ENCODE peak calls at places on chromosomes 6 and 20, in nine cellular contexts. One of them, this sample, is unnamed. For H3K27me3, the result is how much of the 10 kb centered on the place peaks cover.

GRCh38 chr6:31493875-31494694 is 3.9 kb upstream of the MICB start:
- DNase-seq in CD8-positive, alpha-beta T cell: peak
- DNase-seq in suprapubic skin: peak
- DNase-seq in CD8-positive, alpha-beta memory T cell: peak
- DNase-seq in right cardiac atrium: peak
- DNase-seq in uterus: peak
- DNase-seq in breast epithelium: peak
- DNase-seq in GM23248: peak
- DNase-seq in heart right ventricle: peak
- DNase-seq in this sample: no peak

GRCh38 chr6:134422426-134423231 is 104.7 kb upstream of the SGK1 start:
- DNase-seq in CD8-positive, alpha-beta T cell: no peak
- DNase-seq in suprapubic skin: no peak
- DNase-seq in CD8-positive, alpha-beta memory T cell: no peak
- DNase-seq in right cardiac atrium: no peak
- DNase-seq in uterus: no peak
- DNase-seq in breast epithelium: no peak
- DNase-seq in GM23248: peak
- DNase-seq in heart right ventricle: no peak
- DNase-seq in this sample: no peak

GRCh38 chr20:4192378-4193048 is 177.2 kb upstream of the RNF24 start:
- DNase-seq in CD8-positive, alpha-beta T cell: no peak
- DNase-seq in suprapubic skin: no peak
- DNase-seq in CD8-positive, alpha-beta memory T cell: no peak
- DNase-seq in right cardiac atrium: no peak
- DNase-seq in uterus: no peak
- DNase-seq in breast epithelium: no peak
- DNase-seq in GM23248: peak
- DNase-seq in heart right ventricle: no peak
- DNase-seq in this sample: no peak

GRCh38 chr20:10218536-10219451 is at the start of gene SNAP25:
- DNase-seq in CD8-positive, alpha-beta T cell: no peak
- DNase-seq in suprapubic skin: no peak
- DNase-seq in CD8-positive, alpha-beta memory T cell: peak
- DNase-seq in right cardiac atrium: peak
- DNase-seq in uterus: peak
- DNase-seq in breast epithelium: peak
- DNase-seq in GM23248: peak
- DNase-seq in heart right ventricle: no peak
- DNase-seq in this sample: no peak

GRCh38 chr6:95578106-95578410 is 723 bp downstream of the MANEA start:
- DNase-seq in CD8-positive, alpha-beta T cell: no peak
- DNase-seq in suprapubic skin: no peak
- DNase-seq in CD8-positive, alpha-beta memory T cell: no peak
- DNase-seq in right cardiac atrium: no peak
- DNase-seq in uterus: no peak
- DNase-seq in breast epithelium: no peak
- DNase-seq in GM23248: no peak
- DNase-seq in heart right ventricle: peak
- DNase-seq in this sample: no peak

GRCh38 chr6:156944412-156944811 is 167.2 kb downstream of the ARID1B start:
- DNase-seq in CD8-positive, alpha-beta T cell: no peak
- DNase-seq in suprapubic skin: no peak
- DNase-seq in CD8-positive, alpha-beta memory T cell: no peak
- DNase-seq in right cardiac atrium: no peak
- DNase-seq in uterus: no peak
- DNase-seq in breast epithelium: no peak
- DNase-seq in GM23248: no peak
- DNase-seq in heart right ventricle: no peak
- DNase-seq in this sample: no peak

GRCh38 chr6:5205035-5205469 is 55.7 kb downstream of the LYRM4 start:
- DNase-seq in CD8-positive, alpha-beta T cell: no peak
- DNase-seq in suprapubic skin: no peak
- DNase-seq in CD8-positive, alpha-beta memory T cell: no peak
- DNase-seq in right cardiac atrium: peak
- DNase-seq in uterus: peak
- DNase-seq in breast epithelium: no peak
- DNase-seq in GM23248: peak
- DNase-seq in heart right ventricle: no peak
- DNase-seq in this sample: no peak

GRCh38 chr6:103018426-103018825 is 1624.9 kb downstream of the GRIK2 start:
- DNase-seq in CD8-positive, alpha-beta T cell: no peak
- DNase-seq in suprapubic skin: no peak
- DNase-seq in CD8-positive, alpha-beta memory T cell: peak
- DNase-seq in right cardiac atrium: no peak
- DNase-seq in uterus: no peak
- DNase-seq in breast epithelium: no peak
- DNase-seq in GM23248: no peak
- DNase-seq in heart right ventricle: no peak
- DNase-seq in this sample: no peak

GRCh38 chr20:62766716-62767115 is 29.6 kb upstream of the MRGBP start:
- DNase-seq in CD8-positive, alpha-beta T cell: no peak
- DNase-seq in suprapubic skin: no peak
- DNase-seq in CD8-positive, alpha-beta memory T cell: no peak
- DNase-seq in right cardiac atrium: peak
- DNase-seq in uterus: no peak
- DNase-seq in breast epithelium: peak
- DNase-seq in GM23248: no peak
- DNase-seq in heart right ventricle: no peak
- DNase-seq in this sample: no peak

GRCh38 chr20:62769346-62770071 is 26.8 kb upstream of the MRGBP start:
- DNase-seq in CD8-positive, alpha-beta T cell: no peak
- DNase-seq in suprapubic skin: no peak
- DNase-seq in CD8-positive, alpha-beta memory T cell: no peak
- DNase-seq in right cardiac atrium: peak
- DNase-seq in uterus: no peak
- DNase-seq in breast epithelium: no peak
- DNase-seq in GM23248: no peak
- DNase-seq in heart right ventricle: peak
- DNase-seq in this sample: no peak

GRCh38 chr20:62770111-62770910 is 26.0 kb upstream of the MRGBP start:
- DNase-seq in CD8-positive, alpha-beta T cell: no peak
- DNase-seq in suprapubic skin: no peak
- DNase-seq in CD8-positive, alpha-beta memory T cell: no peak
- DNase-seq in right cardiac atrium: peak
- DNase-seq in uterus: no peak
- DNase-seq in breast epithelium: no peak
- DNase-seq in GM23248: no peak
- DNase-seq in heart right ventricle: peak
- DNase-seq in this sample: no peak

GRCh38 chr20:62768815-62769287 is 27.4 kb upstream of the MRGBP start:
- DNase-seq in CD8-positive, alpha-beta T cell: no peak
- DNase-seq in suprapubic skin: no peak
- DNase-seq in CD8-positive, alpha-beta memory T cell: no peak
- DNase-seq in right cardiac atrium: peak
- DNase-seq in uterus: no peak
- DNase-seq in breast epithelium: no peak
- DNase-seq in GM23248: peak
- DNase-seq in heart right ventricle: peak
- DNase-seq in this sample: no peak

DNA sequence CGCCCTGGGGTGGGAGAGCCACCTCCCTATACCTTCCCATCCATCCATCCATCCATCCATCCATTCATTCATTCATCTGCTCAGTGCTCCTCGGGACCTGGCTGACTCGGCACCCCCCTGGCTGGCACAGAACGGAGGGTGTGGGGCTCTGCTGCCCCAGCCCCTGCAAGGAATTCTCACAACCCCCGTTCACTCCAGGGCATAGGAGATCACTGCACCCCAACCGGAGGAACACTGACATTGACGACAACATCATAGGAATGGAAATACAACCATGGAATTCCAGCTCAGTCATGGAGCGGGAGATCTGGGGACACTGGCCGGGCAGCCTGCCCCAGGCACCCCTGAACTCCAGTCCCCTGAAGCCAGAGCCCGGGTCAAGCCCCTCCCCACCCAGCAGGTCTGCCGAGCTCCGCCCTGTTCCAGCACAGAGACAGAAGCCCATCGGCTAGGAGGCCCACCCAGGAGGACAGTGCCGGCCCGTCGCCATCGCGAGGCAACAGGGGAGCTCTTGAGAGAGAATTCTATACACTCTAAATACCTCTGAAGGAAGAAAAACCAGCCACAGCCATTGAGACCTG is 27.9 kb upstream of the MRGBP start:
- DNase-seq in CD8-positive, alpha-beta T cell: no peak
- DNase-seq in suprapubic skin: no peak
- DNase-seq in CD8-positive, alpha-beta memory T cell: no peak
- DNase-seq in right cardiac atrium: peak
- DNase-seq in uterus: no peak
- DNase-seq in breast epithelium: no peak
- DNase-seq in GM23248: no peak
- DNase-seq in heart right ventricle: peak
- DNase-seq in this sample: no peak
- H3K27me3 ChIP-seq in CD8-positive, alpha-beta T cell: under half
- H3K27me3 ChIP-seq in suprapubic skin: under half
- H3K27me3 ChIP-seq in CD8-positive, alpha-beta memory T cell: under half
- H3K27me3 ChIP-seq in right cardiac atrium: under half
- H3K27me3 ChIP-seq in uterus: under half
- H3K27me3 ChIP-seq in breast epithelium: under half
- H3K27me3 ChIP-seq in GM23248: under half
- H3K27me3 ChIP-seq in heart right ventricle: under half
- H3K27me3 ChIP-seq in this sample: under half

DNA sequence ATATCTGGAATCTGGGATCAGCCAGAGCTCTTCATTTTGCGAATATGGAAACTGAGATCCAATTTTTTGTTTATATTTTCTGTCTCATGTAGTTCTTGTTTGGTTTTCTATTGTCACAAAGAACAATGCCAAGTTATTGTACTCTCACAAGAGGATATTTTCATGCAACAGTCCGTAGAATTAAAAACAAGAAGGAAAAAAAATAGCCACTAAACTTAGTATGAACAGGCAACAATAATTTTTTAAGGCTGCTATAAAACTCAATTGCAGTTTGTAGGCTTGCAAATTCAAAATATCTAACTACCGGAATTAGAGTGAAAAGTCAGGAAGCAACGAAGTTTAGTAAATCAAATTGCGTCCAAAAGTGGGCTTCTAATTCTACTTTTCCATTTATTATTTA is 1.2 kb downstream of the POPDC3 start:
- DNase-seq in CD8-positive, alpha-beta T cell: no peak
- DNase-seq in suprapubic skin: no peak
- DNase-seq in CD8-positive, alpha-beta memory T cell: no peak
- DNase-seq in right cardiac atrium: no peak
- DNase-seq in uterus: no peak
- DNase-seq in breast epithelium: no peak
- DNase-seq in GM23248: no peak
- DNase-seq in heart right ventricle: no peak
- DNase-seq in this sample: no peak
- H3K27ac ChIP-seq in CD8-positive, alpha-beta T cell: no peak
- H3K27ac ChIP-seq in suprapubic skin: no peak
- H3K27ac ChIP-seq in CD8-positive, alpha-beta memory T cell: no peak
- H3K27ac ChIP-seq in right cardiac atrium: no peak
- H3K27ac ChIP-seq in uterus: no peak
- H3K27ac ChIP-seq in breast epithelium: no peak
- H3K27ac ChIP-seq in GM23248: peak
- H3K27ac ChIP-seq in heart right ventricle: peak
- H3K27ac ChIP-seq in this sample: no peak

GRCh38 chr20:58753929-58754551 is 61.4 kb downstream of the NPEPL1 start:
- DNase-seq in CD8-positive, alpha-beta T cell: no peak
- DNase-seq in suprapubic skin: no peak
- DNase-seq in CD8-positive, alpha-beta memory T cell: no peak
- DNase-seq in right cardiac atrium: no peak
- DNase-seq in uterus: no peak
- DNase-seq in breast epithelium: no peak
- DNase-seq in GM23248: no peak
- DNase-seq in heart right ventricle: no peak
- DNase-seq in this sample: no peak

GRCh38 chr20:58755062-58755697 is 62.6 kb downstream of the NPEPL1 start:
- DNase-seq in CD8-positive, alpha-beta T cell: no peak
- DNase-seq in suprapubic skin: no peak
- DNase-seq in CD8-positive, alpha-beta memory T cell: no peak
- DNase-seq in right cardiac atrium: no peak
- DNase-seq in uterus: no peak
- DNase-seq in breast epithelium: no peak
- DNase-seq in GM23248: no peak
- DNase-seq in heart right ventricle: no peak
- DNase-seq in this sample: no peak

GRCh38 chr20:58754584-58754983 is 62.0 kb downstream of the NPEPL1 start:
- DNase-seq in CD8-positive, alpha-beta T cell: no peak
- DNase-seq in suprapubic skin: no peak
- DNase-seq in CD8-positive, alpha-beta memory T cell: no peak
- DNase-seq in right cardiac atrium: no peak
- DNase-seq in uterus: no peak
- DNase-seq in breast epithelium: no peak
- DNase-seq in GM23248: no peak
- DNase-seq in heart right ventricle: no peak
- DNase-seq in this sample: no peak

GRCh38 chr20:58753267-58753928 is 60.8 kb downstream of the NPEPL1 start:
- DNase-seq in CD8-positive, alpha-beta T cell: no peak
- DNase-seq in suprapubic skin: no peak
- DNase-seq in CD8-positive, alpha-beta memory T cell: no peak
- DNase-seq in right cardiac atrium: no peak
- DNase-seq in uterus: no peak
- DNase-seq in breast epithelium: no peak
- DNase-seq in GM23248: no peak
- DNase-seq in heart right ventricle: no peak
- DNase-seq in this sample: peak

DNA sequence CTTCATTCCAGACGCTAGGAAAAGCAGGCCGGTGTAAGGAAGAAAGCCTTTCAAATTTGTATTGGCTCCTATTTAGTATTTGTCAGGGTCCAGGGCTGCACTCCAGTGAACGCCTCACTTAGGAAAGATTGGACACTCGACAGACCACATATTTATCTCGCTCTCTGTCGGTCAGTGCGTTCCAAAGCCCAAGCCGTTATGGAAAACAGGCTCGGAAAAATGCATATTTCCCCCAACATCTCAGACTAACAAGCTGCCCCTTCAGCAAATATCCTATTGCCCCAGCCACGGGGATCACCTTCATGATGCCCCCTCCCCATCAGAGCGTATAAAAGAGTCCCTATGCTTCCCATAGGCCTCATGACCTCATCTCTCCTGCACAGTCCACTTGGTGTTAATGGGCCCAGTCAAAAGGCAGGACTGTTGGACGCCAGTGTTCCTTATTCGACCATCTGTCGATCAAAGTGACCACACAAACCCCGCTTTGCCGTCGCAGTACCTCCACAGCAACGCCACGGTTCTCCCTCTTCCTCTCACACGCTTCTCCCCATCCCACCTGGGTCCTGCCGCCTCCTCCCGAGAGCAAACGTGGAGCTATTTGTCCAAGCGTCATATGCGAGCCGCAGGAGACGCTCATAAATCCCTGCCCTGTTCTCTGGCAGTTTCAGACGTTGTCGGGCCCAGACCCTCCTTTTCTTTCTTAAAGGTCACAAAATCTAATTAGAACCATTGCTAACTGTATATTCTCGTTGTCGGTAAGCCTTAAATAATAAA is 63.3 kb downstream of the NPEPL1 start:
- DNase-seq in CD8-positive, alpha-beta T cell: no peak
- DNase-seq in suprapubic skin: no peak
- DNase-seq in CD8-positive, alpha-beta memory T cell: no peak
- DNase-seq in right cardiac atrium: no peak
- DNase-seq in uterus: no peak
- DNase-seq in breast epithelium: no peak
- DNase-seq in GM23248: no peak
- DNase-seq in heart right ventricle: no peak
- DNase-seq in this sample: no peak
- H3K27me3 ChIP-seq in CD8-positive, alpha-beta T cell: under half
- H3K27me3 ChIP-seq in suprapubic skin: under half
- H3K27me3 ChIP-seq in CD8-positive, alpha-beta memory T cell: under half
- H3K27me3 ChIP-seq in right cardiac atrium: under half
- H3K27me3 ChIP-seq in uterus: under half
- H3K27me3 ChIP-seq in breast epithelium: under half
- H3K27me3 ChIP-seq in GM23248: half or more
- H3K27me3 ChIP-seq in heart right ventricle: under half
- H3K27me3 ChIP-seq in this sample: under half

DNA sequence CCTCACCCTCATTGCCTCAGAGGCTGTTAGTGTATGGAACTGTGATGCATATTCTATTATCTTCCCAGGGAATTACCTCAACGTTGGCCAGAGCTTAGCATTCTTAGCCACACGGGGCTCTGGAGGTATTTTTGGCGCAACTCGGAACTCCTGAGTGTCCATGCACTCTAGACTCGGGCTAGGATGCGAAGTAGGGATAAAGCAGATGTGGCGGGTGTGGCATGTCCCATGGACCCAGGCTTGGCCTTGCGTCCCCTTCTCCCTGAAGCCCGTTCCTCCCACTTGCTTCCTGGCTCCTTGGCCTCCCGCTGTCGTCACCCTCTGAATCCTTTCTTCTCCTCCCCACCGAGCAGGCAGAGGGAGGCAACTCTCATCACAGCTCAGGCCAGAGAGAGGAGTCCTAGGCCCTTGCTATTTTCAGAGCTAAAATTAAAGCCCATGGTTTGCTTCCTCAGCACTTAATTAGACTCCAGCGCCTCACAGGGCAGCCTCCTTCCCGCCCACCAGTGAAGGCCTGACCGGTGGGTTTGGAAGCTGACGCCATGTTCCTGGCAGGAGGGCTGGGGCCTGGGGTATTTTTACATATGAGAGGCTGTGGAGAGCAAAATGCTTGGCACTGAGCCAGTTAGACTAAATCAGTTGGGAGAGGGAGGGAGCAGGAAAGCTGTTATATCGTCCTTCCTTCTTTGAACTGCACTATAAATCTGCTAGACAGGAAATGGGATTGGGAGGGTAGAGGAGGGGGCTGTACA is 138.7 kb downstream of the FOXO3 start:
- DNase-seq in CD8-positive, alpha-beta T cell: no peak
- DNase-seq in suprapubic skin: no peak
- DNase-seq in CD8-positive, alpha-beta memory T cell: no peak
- DNase-seq in right cardiac atrium: peak
- DNase-seq in uterus: peak
- DNase-seq in breast epithelium: no peak
- DNase-seq in GM23248: no peak
- DNase-seq in heart right ventricle: peak
- DNase-seq in this sample: no peak
- H3K27ac ChIP-seq in CD8-positive, alpha-beta T cell: no peak
- H3K27ac ChIP-seq in suprapubic skin: no peak
- H3K27ac ChIP-seq in CD8-positive, alpha-beta memory T cell: no peak
- H3K27ac ChIP-seq in right cardiac atrium: peak
- H3K27ac ChIP-seq in uterus: peak
- H3K27ac ChIP-seq in breast epithelium: peak
- H3K27ac ChIP-seq in GM23248: no peak
- H3K27ac ChIP-seq in heart right ventricle: peak
- H3K27ac ChIP-seq in this sample: no peak

This sample was measured in iPS DF 6.9.